ENCODE peak calls at places on chromosome 9, in five cellular contexts. One of them, this sample, is unnamed.

GRCh38 chr9:131237931-131238401 is 38.3 kb downstream of the FAM78A start:
- DNase-seq in right cardiac atrium: peak; percentile 74
- DNase-seq in lower lobe of right lung: peak; percentile 85
- DNase-seq in epithelial cell of esophagus: peak; percentile 60
- DNase-seq in CD8-positive, alpha-beta T cell: peak; percentile 83
- DNase-seq in this sample: peak; percentile 75

GRCh38 chr9:27168496-27168895 is 59.5 kb downstream of the TEK start:
- DNase-seq in epithelial cell of esophagus: no peak
- DNase-seq in right cardiac atrium: no peak
- DNase-seq in lower lobe of right lung: no peak
- DNase-seq in CD8-positive, alpha-beta T cell: no peak
- DNase-seq in this sample: no peak

GRCh38 chr9:98047002-98047401 is 9.5 kb upstream of the NANS start:
- DNase-seq in lower lobe of right lung: no peak
- DNase-seq in CD8-positive, alpha-beta T cell: no peak
- DNase-seq in right cardiac atrium: no peak
- DNase-seq in epithelial cell of esophagus: no peak
- DNase-seq in this sample: no peak

GRCh38 chr9:36865731-36866635 is 168.1 kb downstream of the PAX5 start:
- DNase-seq in CD8-positive, alpha-beta T cell: no peak
- DNase-seq in right cardiac atrium: no peak
- DNase-seq in epithelial cell of esophagus: no peak
- DNase-seq in lower lobe of right lung: no peak
- DNase-seq in this sample: no peak

GRCh38 chr9:136328011-136328621 is 777 bp downstream of the GPSM1 start:
- DNase-seq in epithelial cell of esophagus: peak; percentile 55
- DNase-seq in right cardiac atrium: peak; percentile 44
- DNase-seq in lower lobe of right lung: peak; percentile 71
- DNase-seq in CD8-positive, alpha-beta T cell: no peak
- DNase-seq in this sample: no peak

GRCh38 chr9:110255064-110255416 is 1.3 kb downstream of the TXN start:
- DNase-seq in lower lobe of right lung: peak; percentile 48
- DNase-seq in CD8-positive, alpha-beta T cell: no peak
- DNase-seq in epithelial cell of esophagus: no peak
- DNase-seq in right cardiac atrium: peak; percentile 19
- DNase-seq in this sample: no peak

GRCh38 chr9:124855944-124856773 is 2.9 kb downstream of the WDR38 start:
- DNase-seq in lower lobe of right lung: no peak
- DNase-seq in right cardiac atrium: no peak
- DNase-seq in epithelial cell of esophagus: peak; percentile 41
- DNase-seq in CD8-positive, alpha-beta T cell: no peak
- DNase-seq in this sample: no peak

GRCh38 chr9:122036988-122037387 is 56.1 kb downstream of the TTLL11 start:
- DNase-seq in epithelial cell of esophagus: peak; percentile 37
- DNase-seq in CD8-positive, alpha-beta T cell: no peak
- DNase-seq in lower lobe of right lung: no peak
- DNase-seq in right cardiac atrium: no peak
- DNase-seq in this sample: peak; percentile 15

GRCh38 chr9:111474385-111474784 is 9.8 kb downstream of the ECPAS start:
- DNase-seq in CD8-positive, alpha-beta T cell: no peak
- DNase-seq in epithelial cell of esophagus: no peak
- DNase-seq in right cardiac atrium: no peak
- DNase-seq in lower lobe of right lung: no peak
- DNase-seq in this sample: no peak

GRCh38 chr9:19373527-19373926 is 6.5 kb downstream of the RPS6 start:
- DNase-seq in right cardiac atrium: no peak
- DNase-seq in lower lobe of right lung: no peak
- DNase-seq in CD8-positive, alpha-beta T cell: no peak
- DNase-seq in epithelial cell of esophagus: no peak
- DNase-seq in this sample: no peak
- H3K4me3 ChIP-seq in right cardiac atrium: no peak overlapping the region
- H3K4me3 ChIP-seq in lower lobe of right lung: no peak overlapping the region
- H3K4me3 ChIP-seq in CD8-positive, alpha-beta T cell: no peak overlapping the region
- H3K4me3 ChIP-seq in epithelial cell of esophagus: no peak overlapping the region
- H3K4me3 ChIP-seq in this sample: no peak overlapping the region

GRCh38 chr9:127796899-127797370 is 5.7 kb upstream of the FPGS start:
- DNase-seq in lower lobe of right lung: no peak
- DNase-seq in right cardiac atrium: no peak
- DNase-seq in epithelial cell of esophagus: no peak
- DNase-seq in CD8-positive, alpha-beta T cell: no peak
- DNase-seq in this sample: no peak
- H3K4me3 ChIP-seq in lower lobe of right lung: no peak overlapping the region
- H3K4me3 ChIP-seq in right cardiac atrium: no peak overlapping the region
- H3K4me3 ChIP-seq in epithelial cell of esophagus: no peak overlapping the region
- H3K4me3 ChIP-seq in CD8-positive, alpha-beta T cell: peak overlapping the region; percentile 17
- H3K4me3 ChIP-seq in this sample: no peak overlapping the region

GRCh38 chr9:99106044-99106375 is 1.1 kb downstream of the TGFBR1 start:
- DNase-seq in CD8-positive, alpha-beta T cell: no peak
- DNase-seq in epithelial cell of esophagus: no peak
- DNase-seq in right cardiac atrium: no peak
- DNase-seq in lower lobe of right lung: no peak
- DNase-seq in this sample: no peak

GRCh38 chr9:99103505-99103904 is 1.4 kb upstream of the TGFBR1 start:
- DNase-seq in CD8-positive, alpha-beta T cell: no peak
- DNase-seq in right cardiac atrium: no peak
- DNase-seq in lower lobe of right lung: no peak
- DNase-seq in epithelial cell of esophagus: peak; percentile 24
- DNase-seq in this sample: no peak

GRCh38 chr9:99103909-99104458 is 929 bp upstream of the TGFBR1 start:
- DNase-seq in epithelial cell of esophagus: peak; percentile 64
- DNase-seq in lower lobe of right lung: no peak
- DNase-seq in CD8-positive, alpha-beta T cell: peak; percentile 17
- DNase-seq in right cardiac atrium: no peak
- DNase-seq in this sample: no peak

GRCh38 chr9:99105152-99106043 is 485 bp downstream of the TGFBR1 start:
- DNase-seq in epithelial cell of esophagus: peak; percentile 72
- DNase-seq in CD8-positive, alpha-beta T cell: peak; percentile 20
- DNase-seq in right cardiac atrium: peak; percentile 86
- DNase-seq in lower lobe of right lung: peak; percentile 91
- DNase-seq in this sample: peak; percentile 54

GRCh38 chr9:99104459-99105151 is at the start of gene TGFBR1:
- DNase-seq in CD8-positive, alpha-beta T cell: peak; percentile 92
- DNase-seq in right cardiac atrium: peak; percentile 93
- DNase-seq in epithelial cell of esophagus: peak; percentile 96
- DNase-seq in lower lobe of right lung: peak; percentile 96
- DNase-seq in this sample: peak; percentile 72
- H3K4me3 ChIP-seq in CD8-positive, alpha-beta T cell: peak within 1 kb of the TSS; percentile 68
- H3K4me3 ChIP-seq in right cardiac atrium: peak within 1 kb of the TSS; percentile 98
- H3K4me3 ChIP-seq in epithelial cell of esophagus: peak within 1 kb of the TSS; percentile 66
- H3K4me3 ChIP-seq in lower lobe of right lung: peak within 1 kb of the TSS; percentile 71
- H3K4me3 ChIP-seq in this sample: peak within 1 kb of the TSS; percentile 64

GRCh38 chr9:127444921-127445850 is 6.0 kb downstream of the RPL12 start:
- DNase-seq in epithelial cell of esophagus: peak; percentile 52
- DNase-seq in right cardiac atrium: no peak
- DNase-seq in lower lobe of right lung: no peak
- DNase-seq in CD8-positive, alpha-beta T cell: no peak
- DNase-seq in this sample: no peak
- H3K4me3 ChIP-seq in epithelial cell of esophagus: no peak overlapping the region
- H3K4me3 ChIP-seq in right cardiac atrium: no peak overlapping the region
- H3K4me3 ChIP-seq in lower lobe of right lung: no peak overlapping the region
- H3K4me3 ChIP-seq in CD8-positive, alpha-beta T cell: no peak overlapping the region
- H3K4me3 ChIP-seq in this sample: no peak overlapping the region

DNA sequence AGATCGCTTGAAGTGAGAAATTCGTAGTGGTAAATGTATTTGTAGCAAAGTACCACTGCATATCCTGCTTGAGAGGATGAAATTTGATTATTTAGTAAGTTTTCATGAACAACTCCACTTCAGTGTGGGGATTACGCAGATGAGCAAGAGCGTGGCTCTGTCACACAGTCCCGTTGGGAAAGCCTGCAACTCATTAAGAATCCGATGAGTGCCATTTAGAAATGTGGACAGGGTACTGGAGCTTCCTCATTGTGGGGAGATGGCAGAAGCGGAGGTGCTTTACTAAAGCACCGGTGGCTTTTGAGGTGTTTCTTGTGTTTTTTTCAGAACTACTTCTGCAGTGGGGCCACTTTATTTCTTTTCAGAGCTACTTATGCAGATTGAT is 1.4 kb downstream of the TJP2 start:
- DNase-seq in CD8-positive, alpha-beta T cell: no peak
- DNase-seq in epithelial cell of esophagus: no peak
- DNase-seq in lower lobe of right lung: no peak
- DNase-seq in right cardiac atrium: no peak
- DNase-seq in this sample: no peak
- H3K4me3 ChIP-seq in CD8-positive, alpha-beta T cell: no peak overlapping the region
- H3K4me3 ChIP-seq in epithelial cell of esophagus: peak overlapping the region; percentile 77
- H3K4me3 ChIP-seq in lower lobe of right lung: peak overlapping the region; percentile 73
- H3K4me3 ChIP-seq in right cardiac atrium: peak overlapping the region; percentile 47
- H3K4me3 ChIP-seq in this sample: peak overlapping the region; percentile 77

GRCh38 chr9:84993105-84993504 is 323.6 kb downstream of the NTRK2 start:
- DNase-seq in lower lobe of right lung: no peak
- DNase-seq in right cardiac atrium: no peak
- DNase-seq in epithelial cell of esophagus: peak; percentile 76
- DNase-seq in CD8-positive, alpha-beta T cell: no peak
- DNase-seq in this sample: no peak
- H3K4me3 ChIP-seq in lower lobe of right lung: no peak overlapping the region
- H3K4me3 ChIP-seq in right cardiac atrium: no peak overlapping the region
- H3K4me3 ChIP-seq in epithelial cell of esophagus: no peak overlapping the region
- H3K4me3 ChIP-seq in CD8-positive, alpha-beta T cell: no peak overlapping the region
- H3K4me3 ChIP-seq in this sample: no peak overlapping the region

GRCh38 chr9:88586452-88586851 is 51.5 kb downstream of the NXNL2 start:
- DNase-seq in epithelial cell of esophagus: no peak
- DNase-seq in lower lobe of right lung: no peak
- DNase-seq in right cardiac atrium: no peak
- DNase-seq in CD8-positive, alpha-beta T cell: no peak
- DNase-seq in this sample: no peak

GRCh38 chr9:88587182-88587581 is 52.2 kb downstream of the NXNL2 start:
- DNase-seq in epithelial cell of esophagus: peak; percentile 27
- DNase-seq in lower lobe of right lung: no peak
- DNase-seq in CD8-positive, alpha-beta T cell: no peak
- DNase-seq in right cardiac atrium: no peak
- DNase-seq in this sample: no peak

GRCh38 chr9:88580961-88581360 is 46.0 kb downstream of the NXNL2 start:
- DNase-seq in CD8-positive, alpha-beta T cell: no peak
- DNase-seq in epithelial cell of esophagus: peak; percentile 29
- DNase-seq in lower lobe of right lung: no peak
- DNase-seq in right cardiac atrium: no peak
- DNase-seq in this sample: no peak

GRCh38 chr9:88587885-88588628 is 53.1 kb downstream of the NXNL2 start:
- DNase-seq in epithelial cell of esophagus: no peak
- DNase-seq in CD8-positive, alpha-beta T cell: no peak
- DNase-seq in lower lobe of right lung: no peak
- DNase-seq in right cardiac atrium: no peak
- DNase-seq in this sample: no peak

DNA sequence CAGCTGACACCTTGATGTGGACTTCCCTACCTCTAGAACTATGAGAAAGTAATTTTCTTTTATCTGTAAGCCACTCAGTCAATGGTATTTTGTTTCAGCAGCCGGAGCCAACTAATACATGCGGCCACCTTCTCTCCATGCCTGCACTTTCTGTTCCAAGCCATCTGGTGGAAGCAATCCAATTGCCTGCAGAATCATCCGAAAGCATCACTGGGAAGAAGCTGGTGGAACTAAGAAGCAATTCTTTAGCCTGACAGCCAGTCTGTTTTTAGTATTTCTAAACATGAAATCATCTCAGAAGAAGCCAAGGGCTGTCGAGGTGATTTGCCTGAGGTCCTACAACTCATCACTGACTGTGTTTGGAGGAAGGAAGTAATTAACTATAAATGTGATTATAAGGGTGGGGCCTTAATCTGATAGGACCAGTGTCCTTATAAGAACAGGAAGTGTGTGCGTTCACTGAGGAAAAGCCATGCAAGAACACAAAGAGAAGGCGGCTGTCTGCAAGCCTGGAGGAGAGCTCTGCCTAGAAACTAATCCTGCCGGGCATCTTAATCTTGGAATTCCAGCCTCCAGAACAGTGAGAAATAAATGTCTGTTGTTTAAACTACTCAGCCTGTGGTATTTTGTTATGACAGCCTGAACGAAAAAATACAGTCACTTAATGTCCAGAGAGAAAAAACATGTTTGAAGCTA is 49.1 kb downstream of the NXNL2 start:
- DNase-seq in lower lobe of right lung: no peak
- DNase-seq in right cardiac atrium: no peak
- DNase-seq in epithelial cell of esophagus: peak; percentile 55
- DNase-seq in CD8-positive, alpha-beta T cell: no peak
- DNase-seq in this sample: no peak
- H3K4me3 ChIP-seq in lower lobe of right lung: no peak overlapping the region
- H3K4me3 ChIP-seq in right cardiac atrium: no peak overlapping the region
- H3K4me3 ChIP-seq in epithelial cell of esophagus: no peak overlapping the region
- H3K4me3 ChIP-seq in CD8-positive, alpha-beta T cell: no peak overlapping the region
- H3K4me3 ChIP-seq in this sample: no peak overlapping the region

GRCh38 chr9:78618735-78619134 is 321.8 kb downstream of the PSAT1 start:
- DNase-seq in lower lobe of right lung: no peak
- DNase-seq in CD8-positive, alpha-beta T cell: no peak
- DNase-seq in right cardiac atrium: no peak
- DNase-seq in epithelial cell of esophagus: no peak
- DNase-seq in this sample: no peak

GRCh38 chr9:78622131-78622530 is 325.2 kb downstream of the PSAT1 start:
- DNase-seq in right cardiac atrium: no peak
- DNase-seq in lower lobe of right lung: no peak
- DNase-seq in epithelial cell of esophagus: no peak
- DNase-seq in CD8-positive, alpha-beta T cell: no peak
- DNase-seq in this sample: no peak

GRCh38 chr9:78620303-78620702 is 323.4 kb downstream of the PSAT1 start:
- DNase-seq in CD8-positive, alpha-beta T cell: no peak
- DNase-seq in right cardiac atrium: no peak
- DNase-seq in epithelial cell of esophagus: peak; percentile 10
- DNase-seq in lower lobe of right lung: no peak
- DNase-seq in this sample: no peak

GRCh38 chr9:78614892-78615291 is 318.0 kb downstream of the PSAT1 start:
- DNase-seq in lower lobe of right lung: no peak
- DNase-seq in epithelial cell of esophagus: no peak
- DNase-seq in right cardiac atrium: no peak
- DNase-seq in CD8-positive, alpha-beta T cell: no peak
- DNase-seq in this sample: no peak

DNA sequence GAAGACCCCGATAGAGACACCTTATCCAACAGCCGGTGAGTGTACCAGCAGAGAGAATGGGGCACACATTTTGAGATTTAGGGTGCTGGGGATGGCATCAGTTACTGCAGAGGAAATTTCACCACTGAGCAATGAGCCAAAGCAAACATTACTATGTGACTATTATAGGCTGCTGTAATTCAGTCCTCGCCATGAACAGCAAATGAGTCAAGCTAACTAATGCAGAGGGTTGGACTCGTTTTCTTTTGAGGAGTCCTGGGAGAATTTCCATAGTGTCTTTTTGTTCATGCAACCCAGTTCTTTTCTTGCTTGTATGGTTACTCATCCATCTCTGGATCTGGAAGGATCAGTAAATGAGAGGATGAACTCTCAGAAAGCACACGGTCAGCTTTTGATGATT is 323.8 kb downstream of the PSAT1 start:
- DNase-seq in epithelial cell of esophagus: peak; percentile 71
- DNase-seq in CD8-positive, alpha-beta T cell: no peak
- DNase-seq in lower lobe of right lung: no peak
- DNase-seq in right cardiac atrium: no peak
- DNase-seq in this sample: peak; percentile 29
- H3K4me3 ChIP-seq in epithelial cell of esophagus: no peak overlapping the region
- H3K4me3 ChIP-seq in CD8-positive, alpha-beta T cell: no peak overlapping the region
- H3K4me3 ChIP-seq in lower lobe of right lung: no peak overlapping the region
- H3K4me3 ChIP-seq in right cardiac atrium: no peak overlapping the region
- H3K4me3 ChIP-seq in this sample: no peak overlapping the region